ENCODE peak calls at places on chromosomes 4 and X, in five cellular contexts. R is A673, E is NCI-H2081, N is NCI-H1092, P is left lung. Z is an unnamed sample.

GRCh38 chr4:139896242-139896752 is 230.7 kb downstream of the MGST2 start:
- DNase-seq in R (no peak), E (no peak), N (no peak), P (no peak), Z (no peak)

GRCh38 chrX:96576358-96576757 is 108.3 kb upstream of the DIAPH2 start:
- DNase-seq in R (no peak), E (no peak), N (no peak), P (no peak), Z (no peak)

GRCh38 chr4:40731792-40732245 is 17.9 kb upstream of the NSUN7 start:
- DNase-seq in R (peak; percentile 42), E (peak; percentile 69), N (peak; percentile 92), P (no peak), Z (no peak)

GRCh38 chr4:91113130-91113706 is 986.0 kb downstream of the CCSER1 start:
- DNase-seq in R (peak; percentile 16), E (no peak), N (peak; percentile 37), P (no peak), Z (peak; percentile 30)

GRCh38 chr4:40323866-40324265 is 11.3 kb upstream of the CHRNA9 start:
- DNase-seq in R (no peak), E (no peak), N (no peak), P (no peak), Z (no peak)

GRCh38 chrX:144918936-144919335 is 328.4 kb upstream of the SPANXN1 start:
- DNase-seq in R (no peak), E (no peak), N (no peak), P (no peak), Z (no peak)

GRCh38 chr4:48585401-48585800 is 95.3 kb downstream of the ZAR1 start:
- DNase-seq in R (no peak), E (peak; percentile 10), N (no peak), P (no peak), Z (no peak)

GRCh38 chrX:109537324-109537665 is 651 bp downstream of the NXT2 start:
- DNase-seq in R (no peak), E (no peak), N (no peak), P (no peak), Z (peak; percentile 16)

GRCh38 chr4:56931924-56932323 is 24.2 kb downstream of the REST start:
- DNase-seq in R (no peak), E (no peak), N (no peak), P (no peak), Z (no peak)

GRCh38 chrX:128653524-128653923 is 601.3 kb upstream of the ACTRT1 start:
- DNase-seq in R (peak; percentile 64), E (no peak), N (no peak), P (no peak), Z (no peak)

GRCh38 chr4:114180481-114180880 is 201.0 kb upstream of the ARSJ start:
- DNase-seq in R (peak; percentile 82), E (no peak), N (no peak), P (no peak), Z (no peak)

GRCh38 chr4:184280591-184281071 is 63.0 kb upstream of the ENPP6 start:
- DNase-seq in R (no peak), E (no peak), N (no peak), P (no peak), Z (no peak)

GRCh38 chr4:156764145-156764544 is 207.5 kb downstream of the PDGFC start:
- DNase-seq in R (peak; percentile 53), E (no peak), N (no peak), P (no peak), Z (no peak)

GRCh38 chr4:75904086-75904485 is 1.8 kb upstream of the PPEF2 start:
- DNase-seq in R (no peak), E (no peak), N (no peak), P (no peak), Z (no peak)

GRCh38 chr4:72886602-72887001 is 182.9 kb downstream of the COX18 start:
- DNase-seq in R (peak; percentile 0), E (no peak), N (no peak), P (no peak), Z (no peak)

GRCh38 chr4:95546866-95547707 is 1.7 kb downstream of the UNC5C start:
- DNase-seq in R (no peak), E (no peak), N (no peak), P (peak; percentile 24), Z (no peak)

GRCh38 chr4:69497081-69497480 is 1.4 kb upstream of the UGT2B4 start:
- DNase-seq in R (no peak), E (no peak), N (no peak), P (no peak), Z (no peak)

GRCh38 chrX:34884693-34885277 is 57.8 kb upstream of the FAM47B start:
- DNase-seq in R (peak; percentile 58), E (no peak), N (no peak), P (no peak), Z (no peak)

GRCh38 chrX:65587616-65588526 is 53.3 kb upstream of the LAS1L start:
- DNase-seq in R (peak; percentile 56), E (no peak), N (no peak), P (peak; percentile 83), Z (no peak)

GRCh38 chr4:4868506-4869379 is 9.3 kb downstream of the MSX1 start:
- DNase-seq in R (no peak), E (no peak), N (no peak), P (no peak), Z (no peak)

GRCh38 chr4:56324011-56324610 is 63.2 kb downstream of the AASDH start:
- DNase-seq in R (no peak), E (no peak), N (no peak), P (no peak), Z (no peak)

GRCh38 chr4:5186584-5187170 is 135.4 kb downstream of the STK32B start:
- DNase-seq in R (no peak), E (no peak), N (peak; percentile 22), P (no peak), Z (no peak)

GRCh38 chr4:113885291-113885690 is 94.2 kb downstream of the ARSJ start:
- DNase-seq in R (no peak), E (no peak), N (no peak), P (no peak), Z (no peak)

GRCh38 chr4:80309301-80310004 is 26.1 kb upstream of the CFAP299 start:
- DNase-seq in R (no peak), E (no peak), N (no peak), P (no peak), Z (no peak)

GRCh38 chr4:90293320-90293719 is 166.1 kb downstream of the CCSER1 start:
- DNase-seq in R (no peak), E (no peak), N (no peak), P (no peak), Z (no peak)

GRCh38 chr4:16269742-16270522 is 43.7 kb upstream of the TAPT1 start:
- DNase-seq in R (no peak), E (no peak), N (no peak), P (no peak), Z (peak; percentile 58)

GRCh38 chr4:113899260-113900177 is 79.9 kb downstream of the ARSJ start:
- DNase-seq in R (no peak), E (no peak), N (no peak), P (no peak), Z (no peak)

GRCh38 chr4:30716671-30717207 is 3.4 kb upstream of the PCDH7 start:
- DNase-seq in R (no peak), E (no peak), N (no peak), P (no peak), Z (no peak)

GRCh38 chrX:123736333-123736921 is 3.6 kb upstream of the THOC2 start:
- DNase-seq in R (no peak), E (no peak), N (no peak), P (no peak), Z (no peak)

GRCh38 chr4:139175647-139176298 is 1.2 kb downstream of the ELF2 start:
- DNase-seq in R (peak; percentile 66), E (peak; percentile 20), N (peak; percentile 48), P (no peak), Z (no peak)

GRCh38 chr4:150348079-150348478 is 233.9 kb upstream of the MAB21L2 start:
- DNase-seq in R (peak; percentile 72), E (no peak), N (no peak), P (no peak), Z (no peak)

GRCh38 chrX:154596290-154596929 is 11.5 kb downstream of the CTAG1A start:
- DNase-seq in R (peak; percentile 72), E (no peak), N (no peak), P (no peak), Z (peak; percentile 90)

GRCh38 chr4:653831-654525 is 20.1 kb downstream of the ATP5ME start:
- DNase-seq in R (no peak), E (no peak), N (no peak), P (peak; percentile 59), Z (no peak)

GRCh38 chr4:95050980-95051688 is 293.4 kb downstream of the BMPR1B start:
- DNase-seq in R (no peak), E (no peak), N (no peak), P (no peak), Z (no peak)